ENCODE peak calls at places on chromosomes 4 and X, in six cellular contexts. One of them, this sample, is unnamed.

GRCh38 chr4:155587766-155588165 is 78.9 kb upstream of the GUCY1A1 start:
- DNase-seq in progenitor cell of endocrine pancreas: no peak
- DNase-seq in astrocyte: no peak
- DNase-seq in upper lobe of right lung: no peak
- DNase-seq in OCI-LY7: no peak
- DNase-seq in cardiac muscle cell: no peak
- DNase-seq in this sample: no peak

GRCh38 chrX:54386314-54386713 is 28.5 kb upstream of the WNK3 start:
- DNase-seq in progenitor cell of endocrine pancreas: no peak
- DNase-seq in astrocyte: no peak
- DNase-seq in upper lobe of right lung: no peak
- DNase-seq in OCI-LY7: no peak
- DNase-seq in cardiac muscle cell: no peak
- DNase-seq in this sample: no peak

GRCh38 chr4:39346856-39347519 is 19.2 kb downstream of the RFC1 start:
- DNase-seq in progenitor cell of endocrine pancreas: no peak
- DNase-seq in astrocyte: no peak
- DNase-seq in upper lobe of right lung: no peak
- DNase-seq in OCI-LY7: no peak
- DNase-seq in cardiac muscle cell: no peak
- DNase-seq in this sample: no peak

GRCh38 chr4:52655505-52655904 is 3.6 kb downstream of the USP46 start:
- DNase-seq in progenitor cell of endocrine pancreas: no peak
- DNase-seq in astrocyte: no peak
- DNase-seq in upper lobe of right lung: no peak
- DNase-seq in OCI-LY7: no peak
- DNase-seq in cardiac muscle cell: peak; percentile 60
- DNase-seq in this sample: no peak

GRCh38 chrX:56382278-56382677 is 150.1 kb downstream of the KLF8 start:
- DNase-seq in progenitor cell of endocrine pancreas: no peak
- DNase-seq in astrocyte: no peak
- DNase-seq in upper lobe of right lung: no peak
- DNase-seq in OCI-LY7: no peak
- DNase-seq in cardiac muscle cell: no peak
- DNase-seq in this sample: no peak

GRCh38 chr4:183312841-183313240 is 7.2 kb downstream of the CLDN22 start:
- DNase-seq in progenitor cell of endocrine pancreas: no peak
- DNase-seq in astrocyte: no peak
- DNase-seq in upper lobe of right lung: no peak
- DNase-seq in OCI-LY7: no peak
- DNase-seq in cardiac muscle cell: no peak
- DNase-seq in this sample: no peak

GRCh38 chr4:1001561-1002130 is 8.4 kb upstream of the SLC26A1 start:
- DNase-seq in progenitor cell of endocrine pancreas: no peak
- DNase-seq in astrocyte: no peak
- DNase-seq in upper lobe of right lung: no peak
- DNase-seq in OCI-LY7: no peak
- DNase-seq in cardiac muscle cell: no peak
- DNase-seq in this sample: no peak

GRCh38 chr4:41120297-41121217 is 93.8 kb downstream of the APBB2 start:
- DNase-seq in progenitor cell of endocrine pancreas: no peak
- DNase-seq in astrocyte: peak; percentile 48
- DNase-seq in upper lobe of right lung: peak; percentile 68
- DNase-seq in OCI-LY7: no peak
- DNase-seq in cardiac muscle cell: peak; percentile 92
- DNase-seq in this sample: no peak

GRCh38 chrX:42934020-42934701 is 156.2 kb upstream of the PPP1R2C start:
- DNase-seq in progenitor cell of endocrine pancreas: no peak
- DNase-seq in astrocyte: no peak
- DNase-seq in upper lobe of right lung: no peak
- DNase-seq in OCI-LY7: peak; percentile 58
- DNase-seq in cardiac muscle cell: peak; percentile 25
- DNase-seq in this sample: no peak

GRCh38 chr4:29278580-29278979 is 1441.6 kb upstream of the PCDH7 start:
- DNase-seq in progenitor cell of endocrine pancreas: no peak
- DNase-seq in astrocyte: peak; percentile 44
- DNase-seq in upper lobe of right lung: no peak
- DNase-seq in OCI-LY7: no peak
- DNase-seq in cardiac muscle cell: peak; percentile 26
- DNase-seq in this sample: no peak

GRCh38 chr4:47786958-47787370 is 50.9 kb downstream of the CORIN start:
- DNase-seq in progenitor cell of endocrine pancreas: no peak
- DNase-seq in astrocyte: no peak
- DNase-seq in upper lobe of right lung: no peak
- DNase-seq in OCI-LY7: no peak
- DNase-seq in cardiac muscle cell: no peak
- DNase-seq in this sample: no peak

GRCh38 chrX:143669395-143669794 is 33.5 kb upstream of the SLITRK4 start:
- DNase-seq in progenitor cell of endocrine pancreas: no peak
- DNase-seq in astrocyte: no peak
- DNase-seq in upper lobe of right lung: no peak
- DNase-seq in OCI-LY7: no peak
- DNase-seq in cardiac muscle cell: peak; percentile 35
- DNase-seq in this sample: no peak

GRCh38 chr4:165621983-165622382 is 243.2 kb downstream of the CPE start:
- DNase-seq in progenitor cell of endocrine pancreas: no peak
- DNase-seq in astrocyte: peak; percentile 20
- DNase-seq in upper lobe of right lung: no peak
- DNase-seq in OCI-LY7: no peak
- DNase-seq in cardiac muscle cell: peak; percentile 45
- DNase-seq in this sample: no peak

GRCh38 chr4:57037982-57038604 is 59.4 kb downstream of the POLR2B start:
- DNase-seq in progenitor cell of endocrine pancreas: peak; percentile 66
- DNase-seq in astrocyte: no peak
- DNase-seq in upper lobe of right lung: peak; percentile 82
- DNase-seq in OCI-LY7: peak; percentile 19
- DNase-seq in cardiac muscle cell: peak; percentile 70
- DNase-seq in this sample: peak; percentile 18

GRCh38 chr4:98950925-98951324 is 22.0 kb upstream of the EIF4E start:
- DNase-seq in progenitor cell of endocrine pancreas: no peak
- DNase-seq in astrocyte: peak; percentile 3
- DNase-seq in upper lobe of right lung: no peak
- DNase-seq in OCI-LY7: no peak
- DNase-seq in cardiac muscle cell: no peak
- DNase-seq in this sample: no peak

GRCh38 chr4:41297832-41298231 is 41.1 kb downstream of the UCHL1 start:
- DNase-seq in progenitor cell of endocrine pancreas: no peak
- DNase-seq in astrocyte: no peak
- DNase-seq in upper lobe of right lung: no peak
- DNase-seq in OCI-LY7: no peak
- DNase-seq in cardiac muscle cell: no peak
- DNase-seq in this sample: no peak

GRCh38 chr4:106659386-106659785 is 290.8 kb upstream of the GIMD1 start:
- DNase-seq in progenitor cell of endocrine pancreas: no peak
- DNase-seq in astrocyte: no peak
- DNase-seq in upper lobe of right lung: no peak
- DNase-seq in OCI-LY7: no peak
- DNase-seq in cardiac muscle cell: peak; percentile 86
- DNase-seq in this sample: no peak

GRCh38 chr4:176635372-176636261 is 157.1 kb downstream of the VEGFC start:
- DNase-seq in progenitor cell of endocrine pancreas: no peak
- DNase-seq in astrocyte: peak; percentile 80
- DNase-seq in upper lobe of right lung: no peak
- DNase-seq in OCI-LY7: no peak
- DNase-seq in cardiac muscle cell: peak; percentile 85
- DNase-seq in this sample: no peak

GRCh38 chr4:185201983-185202962 is 1.5 kb downstream of the CFAP97 start:
- DNase-seq in progenitor cell of endocrine pancreas: no peak
- DNase-seq in astrocyte: peak; percentile 26
- DNase-seq in upper lobe of right lung: no peak
- DNase-seq in OCI-LY7: peak; percentile 31
- DNase-seq in cardiac muscle cell: peak; percentile 68
- DNase-seq in this sample: no peak

DNA sequence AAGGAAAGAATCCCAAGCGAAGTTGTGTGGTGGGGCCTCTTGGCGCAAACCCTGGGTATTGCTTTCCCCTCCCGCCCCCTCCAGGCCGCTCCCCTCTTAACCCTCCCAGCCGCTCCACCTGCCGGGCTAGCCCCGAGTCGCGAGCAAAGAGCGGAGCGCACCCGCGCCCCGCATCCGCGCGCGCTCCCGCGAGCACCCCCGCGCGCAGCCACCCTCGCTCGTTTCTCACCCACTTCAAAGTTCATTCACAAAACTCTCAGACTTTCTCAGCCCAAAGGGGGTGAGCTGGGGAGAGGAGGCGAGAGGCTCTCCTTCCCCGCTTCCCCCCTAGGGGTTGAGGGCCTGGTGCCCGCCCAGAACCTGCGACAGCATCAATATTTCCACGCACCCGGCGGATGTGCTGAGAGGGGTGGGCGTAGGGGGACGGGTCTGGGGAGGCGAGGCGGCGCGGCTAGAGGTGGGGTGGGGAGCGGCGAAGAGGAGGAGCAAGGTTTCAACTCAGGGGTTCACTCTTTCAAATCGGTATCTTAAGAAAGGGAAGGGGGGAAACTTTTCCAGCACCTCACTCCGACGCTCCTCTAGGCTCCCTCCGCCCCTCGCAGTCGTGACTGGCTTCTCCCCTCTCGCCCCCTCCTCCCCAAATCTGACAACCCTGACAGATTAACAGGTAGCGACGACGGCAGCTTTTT is 1.8 kb downstream of the MAML3 start:
- DNase-seq in progenitor cell of endocrine pancreas: no peak
- DNase-seq in astrocyte: no peak
- DNase-seq in upper lobe of right lung: peak; percentile 92
- DNase-seq in OCI-LY7: peak; percentile 77
- DNase-seq in cardiac muscle cell: no peak
- DNase-seq in this sample: peak; percentile 56
- TF ChIP-seq CTCF in progenitor cell of endocrine pancreas: peak; percentile 39
- TF ChIP-seq CTCF in astrocyte: no peak
- TF ChIP-seq CTCF in upper lobe of right lung: peak; percentile 25
- TF ChIP-seq CTCF in OCI-LY7: peak; percentile 54
- TF ChIP-seq CTCF in cardiac muscle cell: peak; percentile 26
- TF ChIP-seq CTCF in this sample: no peak

GRCh38 chr4:7876096-7876993 is 63.3 kb downstream of the AFAP1 start:
- DNase-seq in progenitor cell of endocrine pancreas: no peak
- DNase-seq in astrocyte: peak; percentile 74
- DNase-seq in upper lobe of right lung: no peak
- DNase-seq in OCI-LY7: no peak
- DNase-seq in cardiac muscle cell: peak; percentile 63
- DNase-seq in this sample: no peak
- TF ChIP-seq CTCF in progenitor cell of endocrine pancreas: peak; percentile 31
- TF ChIP-seq CTCF in astrocyte: peak; percentile 37
- TF ChIP-seq CTCF in upper lobe of right lung: peak; percentile 21
- TF ChIP-seq CTCF in OCI-LY7: peak; percentile 8
- TF ChIP-seq CTCF in cardiac muscle cell: peak; percentile 54
- TF ChIP-seq CTCF in this sample: no peak

GRCh38 chr4:140641789-140642439 is 73.2 kb upstream of the UCP1 start:
- DNase-seq in progenitor cell of endocrine pancreas: no peak
- DNase-seq in astrocyte: no peak
- DNase-seq in upper lobe of right lung: peak; percentile 68
- DNase-seq in OCI-LY7: peak; percentile 23
- DNase-seq in cardiac muscle cell: peak; percentile 10
- DNase-seq in this sample: no peak
- TF ChIP-seq CTCF in progenitor cell of endocrine pancreas: no peak
- TF ChIP-seq CTCF in astrocyte: no peak
- TF ChIP-seq CTCF in upper lobe of right lung: peak; percentile 32
- TF ChIP-seq CTCF in OCI-LY7: peak; percentile 23
- TF ChIP-seq CTCF in cardiac muscle cell: no peak
- TF ChIP-seq CTCF in this sample: no peak

GRCh38 chr4:28073860-28074555 is 1213.4 kb downstream of the STIM2 start:
- DNase-seq in progenitor cell of endocrine pancreas: no peak
- DNase-seq in astrocyte: no peak
- DNase-seq in upper lobe of right lung: no peak
- DNase-seq in OCI-LY7: no peak
- DNase-seq in cardiac muscle cell: no peak
- DNase-seq in this sample: no peak
- TF ChIP-seq CTCF in progenitor cell of endocrine pancreas: peak; percentile 23
- TF ChIP-seq CTCF in astrocyte: no peak
- TF ChIP-seq CTCF in upper lobe of right lung: no peak
- TF ChIP-seq CTCF in OCI-LY7: no peak
- TF ChIP-seq CTCF in cardiac muscle cell: no peak
- TF ChIP-seq CTCF in this sample: no peak

GRCh38 chr4:157804986-157805385 is 367.8 kb downstream of the GASK1B start:
- DNase-seq in progenitor cell of endocrine pancreas: no peak
- DNase-seq in astrocyte: peak; percentile 6
- DNase-seq in upper lobe of right lung: no peak
- DNase-seq in OCI-LY7: no peak
- DNase-seq in cardiac muscle cell: no peak
- DNase-seq in this sample: no peak
- TF ChIP-seq CTCF in progenitor cell of endocrine pancreas: peak; percentile 57
- TF ChIP-seq CTCF in astrocyte: peak; percentile 9
- TF ChIP-seq CTCF in upper lobe of right lung: no peak
- TF ChIP-seq CTCF in OCI-LY7: no peak
- TF ChIP-seq CTCF in cardiac muscle cell: peak; percentile 17
- TF ChIP-seq CTCF in this sample: no peak

GRCh38 chr4:148426643-148427042 is 15.6 kb downstream of the NR3C2 start:
- DNase-seq in progenitor cell of endocrine pancreas: no peak
- DNase-seq in astrocyte: no peak
- DNase-seq in upper lobe of right lung: no peak
- DNase-seq in OCI-LY7: no peak
- DNase-seq in cardiac muscle cell: no peak
- DNase-seq in this sample: no peak

GRCh38 chr4:148431401-148431800 is 10.8 kb downstream of the NR3C2 start:
- DNase-seq in progenitor cell of endocrine pancreas: no peak
- DNase-seq in astrocyte: no peak
- DNase-seq in upper lobe of right lung: no peak
- DNase-seq in OCI-LY7: no peak
- DNase-seq in cardiac muscle cell: no peak
- DNase-seq in this sample: no peak

GRCh38 chr4:148430847-148431246 is 11.4 kb downstream of the NR3C2 start:
- DNase-seq in progenitor cell of endocrine pancreas: no peak
- DNase-seq in astrocyte: no peak
- DNase-seq in upper lobe of right lung: no peak
- DNase-seq in OCI-LY7: no peak
- DNase-seq in cardiac muscle cell: no peak
- DNase-seq in this sample: no peak

GRCh38 chr4:148425327-148426110 is 16.7 kb downstream of the NR3C2 start:
- DNase-seq in progenitor cell of endocrine pancreas: no peak
- DNase-seq in astrocyte: no peak
- DNase-seq in upper lobe of right lung: no peak
- DNase-seq in OCI-LY7: no peak
- DNase-seq in cardiac muscle cell: no peak
- DNase-seq in this sample: no peak
- TF ChIP-seq CTCF in progenitor cell of endocrine pancreas: peak; percentile 14
- TF ChIP-seq CTCF in astrocyte: no peak
- TF ChIP-seq CTCF in upper lobe of right lung: no peak
- TF ChIP-seq CTCF in OCI-LY7: peak; percentile 28
- TF ChIP-seq CTCF in cardiac muscle cell: no peak
- TF ChIP-seq CTCF in this sample: no peak

GRCh38 chrX:131235768-131236167 is 53.3 kb downstream of the IGSF1 start:
- DNase-seq in progenitor cell of endocrine pancreas: no peak
- DNase-seq in astrocyte: no peak
- DNase-seq in upper lobe of right lung: no peak
- DNase-seq in OCI-LY7: no peak
- DNase-seq in cardiac muscle cell: no peak
- DNase-seq in this sample: no peak

DNA sequence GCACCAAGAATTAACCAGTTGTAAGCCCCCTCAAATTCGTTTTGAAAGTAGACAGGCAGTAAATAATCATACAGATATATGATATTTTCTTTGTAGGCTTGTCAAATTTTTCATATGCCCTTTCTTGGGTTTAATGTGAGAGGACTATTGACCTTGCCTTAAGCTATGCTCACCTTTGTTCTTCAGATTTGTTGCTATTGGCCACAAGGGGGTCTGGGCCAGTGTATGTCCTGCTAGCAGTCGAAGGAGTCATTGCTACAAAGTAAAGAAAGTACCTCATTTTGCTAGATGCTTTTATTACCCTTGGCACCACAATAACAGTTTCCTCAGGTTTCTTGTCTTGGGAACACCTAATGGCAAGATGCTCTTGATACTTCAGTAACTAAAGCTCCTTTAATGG is 51.7 kb downstream of the IGSF1 start:
- DNase-seq in progenitor cell of endocrine pancreas: no peak
- DNase-seq in astrocyte: no peak
- DNase-seq in upper lobe of right lung: no peak
- DNase-seq in OCI-LY7: no peak
- DNase-seq in cardiac muscle cell: no peak
- DNase-seq in this sample: no peak
- TF ChIP-seq CTCF in progenitor cell of endocrine pancreas: peak; percentile 36
- TF ChIP-seq CTCF in astrocyte: no peak
- TF ChIP-seq CTCF in upper lobe of right lung: no peak
- TF ChIP-seq CTCF in OCI-LY7: no peak
- TF ChIP-seq CTCF in cardiac muscle cell: no peak
- TF ChIP-seq CTCF in this sample: no peak